ENCODE peak calls at places on chromosomes 4 and X, in four cellular contexts. L is hypothalamus, W is D341Med, S is EL. P is an unnamed sample.
A peak's percentile ranks its signal among the peaks of the same experiment; 100 is the strongest.

GRCh38 chr4:168353746-168354145 is 35.2 kb upstream of the DDX60 start:
- DNase-seq in L (no peak), S (no peak), W (no peak), P (no peak)

GRCh38 chr4:107665001-107665400 is 55.0 kb downstream of the PAPSS1 start:
- DNase-seq in L (no peak), W (no peak), S (peak; percentile 9), P (peak; percentile 27)

GRCh38 chr4:86977621-86978184 is 42.9 kb downstream of the AFF1 start:
- DNase-seq in W (no peak), S (peak; percentile 74), L (no peak), P (peak; percentile 88)

GRCh38 chr4:82599336-82599735 is 37.5 kb upstream of the TMEM150C start:
- DNase-seq in L (no peak), W (peak; percentile 44), S (no peak), P (no peak)

GRCh38 chr4:140242357-140243284 is 88.6 kb upstream of the MAML3 start:
- DNase-seq in L (no peak), S (no peak), W (no peak), P (no peak)

GRCh38 chr4:77465271-77465670 is 140.3 kb upstream of the CXCL13 start:
- DNase-seq in W (peak; percentile 50), L (no peak), S (peak; percentile 24), P (peak; percentile 79)

GRCh38 chrX:47361538-47362511 is 8.6 kb upstream of the ZNF157 start:
- DNase-seq in W (peak; percentile 83), L (peak; percentile 78), S (peak; percentile 82), P (peak; percentile 92)

GRCh38 chr4:61924131-61924530 is 724.0 kb downstream of the ADGRL3 start:
- DNase-seq in S (no peak), W (no peak), L (no peak), P (no peak)

GRCh38 chr4:71765349-71765748 is 18.5 kb downstream of the GC start:
- DNase-seq in S (no peak), L (no peak), W (no peak), P (no peak)

GRCh38 chrX:4397471-4397870 is 684.0 kb upstream of the PRKX start:
- DNase-seq in W (no peak), S (no peak), L (no peak), P (no peak)

GRCh38 chr4:74095886-74096264 is 3.1 kb downstream of the CXCL2 start:
- DNase-seq in W (no peak), S (no peak), L (no peak), P (no peak)

GRCh38 chrX:100748133-100748532 is 16.2 kb upstream of the SYTL4 start:
- DNase-seq in S (peak; percentile 37), L (no peak), W (no peak), P (no peak)

GRCh38 chrX:13659057-13659456 is 6.1 kb downstream of the TCEANC start:
- DNase-seq in W (no peak), L (no peak), S (peak; percentile 39), P (peak; percentile 58)

GRCh38 chr4:8422327-8422726 is 18.2 kb downstream of the ACOX3 start:
- DNase-seq in L (no peak), S (no peak), W (no peak), P (no peak)

GRCh38 chr4:4430492-4431195 is 43.7 kb downstream of the NSG1 start:
- DNase-seq in S (peak; percentile 94), L (no peak), W (peak; percentile 80), P (peak; percentile 97)

GRCh38 chr4:173243917-173244658 is 75.5 kb downstream of the GALNT7 start:
- DNase-seq in L (no peak), S (no peak), W (no peak), P (no peak)

GRCh38 chr4:1398686-1399507 is 7.3 kb downstream of the NKX1-1 start:
- DNase-seq in S (no peak), L (no peak), W (no peak), P (peak; percentile 86)

GRCh38 chrX:147902270-147902669 is 9.4 kb upstream of the FMR1 start:
- DNase-seq in S (no peak), W (no peak), L (no peak), P (no peak)

GRCh38 chr4:177728361-177729152 is 286.3 kb upstream of the AGA start:
- DNase-seq in S (no peak), W (no peak), L (no peak), P (no peak)

GRCh38 chrX:153410888-153411254 is 401 bp upstream of the ZFP92 start:
- DNase-seq in W (no peak), L (no peak), S (no peak), P (peak; percentile 74)

GRCh38 chrX:67546496-67547423 is 2.9 kb downstream of the AR start:
- DNase-seq in L (no peak), S (no peak), W (no peak), P (no peak)

GRCh38 chr4:169311643-169312365 is 41.0 kb upstream of the SH3RF1 start:
- DNase-seq in L (no peak), W (peak; percentile 76), S (peak; percentile 64), P (peak; percentile 82)

GRCh38 chr4:106329027-106329618 is 12.8 kb downstream of the AIMP1 start:
- DNase-seq in W (peak; percentile 47), L (no peak), S (peak; percentile 51), P (no peak)

GRCh38 chrX:104539081-104539480 is 26.9 kb upstream of the IL1RAPL2 start:
- DNase-seq in L (no peak), W (no peak), S (no peak), P (no peak)

GRCh38 chrX:19291086-19291485 is 52.6 kb upstream of the PDHA1 start:
- DNase-seq in L (no peak), W (no peak), S (no peak), P (no peak)